ENCODE peak calls at places on chromosomes 13 and 19, in four cellular contexts. One of them, this sample, is unnamed.

GRCh38 chr19:51018745-51019543 is 565 bp downstream of the KLK10 start:
- DNase-seq in T-helper 2 cell: no peak
- DNase-seq in posterior vena cava: no peak
- DNase-seq in D721Med: no peak
- DNase-seq in this sample: no peak

GRCh38 chr13:43766766-43767165 is 20.0 kb downstream of the ENOX1 start:
- DNase-seq in T-helper 2 cell: no peak
- DNase-seq in posterior vena cava: no peak
- DNase-seq in D721Med: no peak
- DNase-seq in this sample: no peak

GRCh38 chr19:50481351-50482149 is 4.9 kb upstream of the GARIN5A start:
- DNase-seq in T-helper 2 cell: no peak
- DNase-seq in posterior vena cava: peak
- DNase-seq in D721Med: no peak
- DNase-seq in this sample: no peak

GRCh38 chr13:106349080-106349841 is 186.2 kb downstream of the EFNB2 start:
- DNase-seq in T-helper 2 cell: no peak
- DNase-seq in posterior vena cava: no peak
- DNase-seq in D721Med: no peak
- DNase-seq in this sample: no peak

GRCh38 chr19:1846517-1847205 is 1.6 kb downstream of the REXO1 start:
- DNase-seq in T-helper 2 cell: no peak
- DNase-seq in posterior vena cava: no peak
- DNase-seq in D721Med: no peak
- DNase-seq in this sample: no peak

GRCh38 chr13:113903912-113904311 is 40.0 kb upstream of the GAS6 start:
- DNase-seq in T-helper 2 cell: no peak
- DNase-seq in posterior vena cava: no peak
- DNase-seq in D721Med: no peak
- DNase-seq in this sample: no peak

GRCh38 chr13:25384747-25385270 is 13.0 kb downstream of the ATP8A2 start:
- DNase-seq in T-helper 2 cell: no peak
- DNase-seq in posterior vena cava: no peak
- DNase-seq in D721Med: no peak
- DNase-seq in this sample: no peak

GRCh38 chr13:30796132-30796832 is 60.9 kb downstream of the ALOX5AP start:
- DNase-seq in T-helper 2 cell: no peak
- DNase-seq in posterior vena cava: no peak
- DNase-seq in D721Med: no peak
- DNase-seq in this sample: no peak

GRCh38 chr19:18425515-18426415 is 6.6 kb downstream of the SSBP4 start:
- DNase-seq in T-helper 2 cell: no peak
- DNase-seq in posterior vena cava: peak
- DNase-seq in D721Med: no peak
- DNase-seq in this sample: no peak

GRCh38 chr13:105363747-105364177 is 1171.7 kb downstream of the EFNB2 start:
- DNase-seq in T-helper 2 cell: no peak
- DNase-seq in posterior vena cava: no peak
- DNase-seq in D721Med: no peak
- DNase-seq in this sample: no peak

GRCh38 chr13:78160793-78161192 is 242.2 kb upstream of the EDNRB start:
- DNase-seq in T-helper 2 cell: no peak
- DNase-seq in posterior vena cava: no peak
- DNase-seq in D721Med: no peak
- DNase-seq in this sample: no peak

GRCh38 chr19:51417107-51417806 is at the start of gene SIGLEC10:
- DNase-seq in T-helper 2 cell: no peak
- DNase-seq in posterior vena cava: peak
- DNase-seq in D721Med: no peak
- DNase-seq in this sample: no peak

GRCh38 chr13:23570099-23570926 is at the start of gene TNFRSF19:
- DNase-seq in T-helper 2 cell: no peak
- DNase-seq in posterior vena cava: peak
- DNase-seq in D721Med: no peak
- DNase-seq in this sample: no peak

GRCh38 chr13:112720814-112721197 is 31.0 kb downstream of the ATP11A start:
- DNase-seq in T-helper 2 cell: no peak
- DNase-seq in posterior vena cava: peak
- DNase-seq in D721Med: no peak
- DNase-seq in this sample: no peak

GRCh38 chr13:44012910-44013309 is 133.2 kb downstream of the LACC1 start:
- DNase-seq in T-helper 2 cell: no peak
- DNase-seq in posterior vena cava: no peak
- DNase-seq in D721Med: no peak
- DNase-seq in this sample: no peak

GRCh38 chr19:984165-984967 is at the start of gene WDR18:
- DNase-seq in T-helper 2 cell: peak
- DNase-seq in posterior vena cava: peak
- DNase-seq in D721Med: peak
- DNase-seq in this sample: peak

GRCh38 chr19:17555929-17556813 is 722 bp downstream of the COLGALT1 start:
- DNase-seq in T-helper 2 cell: no peak
- DNase-seq in posterior vena cava: peak
- DNase-seq in D721Med: no peak
- DNase-seq in this sample: no peak

GRCh38 chr13:28626266-28626665 is 32.7 kb upstream of the POMP start:
- DNase-seq in T-helper 2 cell: no peak
- DNase-seq in posterior vena cava: no peak
- DNase-seq in D721Med: no peak
- DNase-seq in this sample: no peak

GRCh38 chr13:100540621-100541020 is 48.0 kb downstream of the GGACT start:
- DNase-seq in T-helper 2 cell: no peak
- DNase-seq in posterior vena cava: no peak
- DNase-seq in D721Med: no peak
- DNase-seq in this sample: no peak

GRCh38 chr13:30713133-30713532 is 22.2 kb upstream of the ALOX5AP start:
- DNase-seq in T-helper 2 cell: no peak
- DNase-seq in posterior vena cava: no peak
- DNase-seq in D721Med: no peak
- DNase-seq in this sample: no peak

GRCh38 chr13:85419611-85420010 is 379.6 kb downstream of the SLITRK6 start:
- DNase-seq in T-helper 2 cell: no peak
- DNase-seq in posterior vena cava: no peak
- DNase-seq in D721Med: no peak
- DNase-seq in this sample: no peak

GRCh38 chr13:112680741-112681360 is 9.0 kb upstream of the ATP11A start:
- DNase-seq in T-helper 2 cell: no peak
- DNase-seq in posterior vena cava: no peak
- DNase-seq in D721Med: no peak
- DNase-seq in this sample: no peak

GRCh38 chr19:51802775-51803174 is 7.8 kb downstream of the FPR3 start:
- DNase-seq in T-helper 2 cell: no peak
- DNase-seq in posterior vena cava: no peak
- DNase-seq in D721Med: no peak
- DNase-seq in this sample: no peak

GRCh38 chr13:65929436-65929835 is 1300.7 kb downstream of the PCDH9 start:
- DNase-seq in T-helper 2 cell: no peak
- DNase-seq in posterior vena cava: no peak
- DNase-seq in D721Med: no peak
- DNase-seq in this sample: no peak

GRCh38 chr13:24851546-24851945 is 87.6 kb downstream of the RNF17 start:
- DNase-seq in T-helper 2 cell: no peak
- DNase-seq in posterior vena cava: no peak
- DNase-seq in D721Med: no peak
- DNase-seq in this sample: no peak

GRCh38 chr19:51339687-51340656 is 2.0 kb downstream of the VSIG10L start:
- DNase-seq in T-helper 2 cell: peak
- DNase-seq in posterior vena cava: peak
- DNase-seq in D721Med: peak
- DNase-seq in this sample: peak

GRCh38 chr19:2974342-2974932 is 2.9 kb upstream of the TLE6 start:
- DNase-seq in T-helper 2 cell: no peak
- DNase-seq in posterior vena cava: peak
- DNase-seq in D721Med: no peak
- DNase-seq in this sample: no peak

GRCh38 chr19:13208131-13208963 is 58.1 kb downstream of the IER2 start:
- DNase-seq in T-helper 2 cell: peak
- DNase-seq in posterior vena cava: no peak
- DNase-seq in D721Med: peak
- DNase-seq in this sample: no peak

GRCh38 chr13:51867062-51867461 is 5.3 kb downstream of the CCDC70 start:
- DNase-seq in T-helper 2 cell: no peak
- DNase-seq in posterior vena cava: no peak
- DNase-seq in D721Med: no peak
- DNase-seq in this sample: no peak

GRCh38 chr19:39246951-39247669 is 1.5 kb downstream of the IFNL4 start:
- DNase-seq in T-helper 2 cell: no peak
- DNase-seq in posterior vena cava: no peak
- DNase-seq in D721Med: no peak
- DNase-seq in this sample: no peak

GRCh38 chr19:34173145-34173956 is 1.0 kb downstream of the LSM14A start:
- DNase-seq in T-helper 2 cell: no peak
- DNase-seq in posterior vena cava: no peak
- DNase-seq in D721Med: no peak
- DNase-seq in this sample: no peak